ENCODE peak calls at places on chromosomes 7 and 10, in five cellular contexts. M is stomach, A is nephron progenitor cell, D is hepatocyte, E is neural crest cell. O is an unnamed sample.
A peak's percentile ranks its signal among the peaks of the same experiment; 100 is the strongest.

GRCh38 chr10:24873281-24873683 is 79.1 kb downstream of the PRTFDC1 start:
- DNase-seq in M (no peak), A (no peak), D (peak; percentile 30), E (no peak), O (peak; percentile 27)

GRCh38 chr10:28948045-28948444 is 270.7 kb downstream of the BAMBI start:
- DNase-seq in M (no peak), A (no peak), D (no peak), E (no peak), O (no peak)

GRCh38 chr10:125095228-125095627 is 65.1 kb downstream of the CTBP2 start:
- DNase-seq in M (peak; percentile 21), A (no peak), D (no peak), E (no peak), O (no peak)

GRCh38 chr10:120186506-120186905 is 270.5 kb upstream of the PLPP4 start:
- DNase-seq in M (no peak), A (no peak), D (no peak), E (no peak), O (no peak)

GRCh38 chr7:141072548-141073172 is 1.2 kb upstream of the TMEM178B start:
- DNase-seq in M (no peak), A (peak; percentile 49), D (peak; percentile 50), E (peak; percentile 48), O (peak; percentile 76)

GRCh38 chr7:106067678-106068077 is 44.4 kb downstream of the SYPL1 start:
- DNase-seq in M (no peak), A (no peak), D (no peak), E (no peak), O (no peak)

GRCh38 chr7:101507791-101508252 is 121.3 kb downstream of the MYL10 start:
- DNase-seq in M (no peak), A (peak; percentile 73), D (peak; percentile 91), E (peak; percentile 88), O (peak; percentile 64)

GRCh38 chr7:39910108-39910869 is 39.8 kb upstream of the CDK13 start:
- DNase-seq in M (no peak), A (no peak), D (no peak), E (no peak), O (no peak)

GRCh38 chr7:155420116-155420515 is 37.8 kb upstream of the EN2 start:
- DNase-seq in M (no peak), A (no peak), D (no peak), E (no peak), O (no peak)

GRCh38 chr7:158820656-158821055 is 8.7 kb downstream of the ESYT2 start:
- DNase-seq in M (no peak), A (no peak), D (no peak), E (no peak), O (no peak)

GRCh38 chr10:74096777-74097176 is 53.9 kb downstream of the AP3M1 start:
- DNase-seq in M (no peak), A (no peak), D (no peak), E (no peak), O (no peak)

GRCh38 chr7:151632750-151633515 is 113.2 kb upstream of the RHEB start:
- DNase-seq in M (peak; percentile 61), A (peak; percentile 28), D (peak; percentile 48), E (peak; percentile 5), O (peak; percentile 31)

GRCh38 chr7:116177009-116177408 is 33.3 kb upstream of the TES start:
- DNase-seq in M (no peak), A (no peak), D (no peak), E (no peak), O (no peak)

GRCh38 chr10:70131560-70131937 is 1.1 kb downstream of the AIFM2 start:
- DNase-seq in M (no peak), A (no peak), D (no peak), E (no peak), O (no peak)

GRCh38 chr10:123870260-123870659 is 21.3 kb downstream of the CPXM2 start:
- DNase-seq in M (peak; percentile 7), A (peak; percentile 47), D (no peak), E (no peak), O (no peak)

GRCh38 chr10:67925449-67926005 is 41.1 kb downstream of the SIRT1 start:
- DNase-seq in M (no peak), A (no peak), D (no peak), E (no peak), O (no peak)

DNA sequence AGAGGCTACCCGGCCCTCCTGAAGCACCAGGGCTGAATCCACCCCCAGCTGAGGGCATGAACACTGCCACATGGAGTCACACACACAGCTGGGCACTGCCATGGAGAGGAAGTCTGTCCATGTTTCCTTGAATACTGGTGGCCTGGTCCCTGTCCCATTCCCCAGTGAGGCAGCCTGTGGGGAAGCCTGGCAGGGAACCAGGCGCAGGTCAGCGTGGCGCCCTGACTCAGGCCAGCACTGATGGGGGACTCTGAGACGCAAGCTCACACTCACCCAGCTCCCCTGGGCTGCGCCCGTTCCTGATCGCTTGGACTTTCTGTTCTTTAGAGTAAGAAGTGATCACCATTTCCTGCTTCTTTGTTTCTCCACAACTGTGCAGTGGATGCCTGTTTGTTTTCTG is 128.3 kb downstream of the EGFR start:
- DNase-seq in M (no peak), A (no peak), D (no peak), E (no peak), O (no peak)
- TF ChIP-seq CTCF in M (no peak), A (no peak), D (no peak), E (no peak), O (no peak)

DNA sequence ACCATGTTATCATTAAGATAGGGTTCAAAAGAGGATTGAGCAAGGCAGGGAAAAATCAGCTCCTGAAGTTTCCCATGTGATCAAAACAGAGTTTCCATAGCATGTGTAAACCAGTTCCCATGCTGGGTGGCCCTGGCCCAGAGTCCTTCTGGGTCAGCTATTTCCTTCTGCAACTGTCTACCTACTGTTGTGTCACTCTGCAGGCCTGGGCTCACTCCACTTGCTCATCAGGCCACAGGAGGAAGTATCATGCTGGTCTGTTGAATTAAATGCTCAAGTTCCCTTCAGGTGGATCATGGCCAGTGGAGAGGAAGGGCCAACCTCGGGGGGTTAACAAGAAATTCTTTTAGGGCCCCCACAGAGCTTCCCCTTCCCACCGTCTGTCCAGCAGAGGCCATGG is 104.7 kb downstream of the GFRA1 start:
- DNase-seq in M (no peak), A (no peak), D (no peak), E (no peak), O (no peak)
- TF ChIP-seq CTCF in M (no peak), A (no peak), D (no peak), E (no peak), O (no peak)

GRCh38 chr7:22732556-22733126 is 5.6 kb downstream of the IL6 start:
- DNase-seq in M (no peak), A (no peak), D (no peak), E (no peak), O (no peak)
- TF ChIP-seq CTCF in M (no peak), A (no peak), D (peak; percentile 28), E (no peak), O (no peak)

DNA sequence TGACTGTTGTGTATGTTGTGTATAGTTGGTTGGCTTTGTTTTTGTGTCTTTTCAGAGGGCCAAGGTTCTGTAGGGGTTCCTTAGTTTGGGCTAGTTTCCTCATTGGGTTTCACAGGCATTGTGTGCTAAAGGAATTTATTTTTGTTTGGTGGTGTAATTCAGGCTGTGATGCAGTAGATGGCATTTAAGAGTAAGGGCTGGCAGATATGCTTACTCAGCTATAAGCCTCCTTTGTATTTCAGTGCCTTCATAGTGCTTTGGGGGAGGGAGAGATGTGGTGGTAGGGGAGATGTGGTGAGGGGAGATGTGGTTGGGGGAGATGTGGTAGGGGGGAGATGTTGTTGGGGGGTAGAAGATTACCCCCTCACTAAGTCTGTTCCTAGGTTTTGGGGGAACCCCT is 91.7 kb downstream of the SLC25A40 start:
- DNase-seq in M (no peak), A (no peak), D (no peak), E (no peak), O (no peak)
- TF ChIP-seq CTCF in M (no peak), A (no peak), D (no peak), E (no peak), O (no peak)

GRCh38 chr7:2934211-2934731 is 90.2 kb upstream of the GNA12 start:
- DNase-seq in M (no peak), A (no peak), D (peak; percentile 23), E (no peak), O (no peak)
- TF ChIP-seq CTCF in M (no peak), A (no peak), D (no peak), E (no peak), O (no peak)

GRCh38 chr10:11869211-11869610 is 46.1 kb downstream of the PROSER2 start:
- DNase-seq in M (no peak), A (no peak), D (peak; percentile 32), E (no peak), O (no peak)
- TF ChIP-seq CTCF in M (no peak), A (no peak), D (no peak), E (no peak), O (no peak)

O was measured in glutamatergic neuron.